ENCODE peak calls at places on chromosomes 2 and 18, in eight cellular contexts. L is psoas muscle, Q is GM23338, T is sigmoid colon, M is IMR-90, Z is tibial nerve, Y is transverse colon, I is stomach. S is an unnamed sample.

GRCh38 chr2:157216421-157216965 is 41.0 kb upstream of the GALNT5 start:
- DNase-seq in L (no peak), Q (no peak), T (no peak), M (no peak), Z (no peak), Y (no peak), I (no peak), S (no peak)

GRCh38 chr2:223760838-223761502 is 76.4 kb downstream of the AP1S3 start:
- DNase-seq in L (no peak), Q (peak; percentile 64), T (no peak), M (peak; percentile 89), Z (peak; percentile 5), Y (peak; percentile 24), I (peak; percentile 68), S (no peak)

GRCh38 chr2:74516650-74517049 is 2.4 kb downstream of the TLX2 start:
- DNase-seq in L (no peak), Q (no peak), T (no peak), M (no peak), Z (no peak), Y (no peak), I (no peak), S (no peak)

GRCh38 chr18:70659026-70659726 is 370.3 kb downstream of the SOCS6 start:
- DNase-seq in L (no peak), Q (no peak), T (no peak), M (peak; percentile 7), Z (no peak), Y (no peak), I (no peak), S (no peak)

GRCh38 chr18:712401-713134 is at the start of gene ENOSF1:
- DNase-seq in L (peak; percentile 85), Q (peak; percentile 90), T (peak; percentile 93), M (peak; percentile 58), Z (peak; percentile 69), Y (peak; percentile 93), I (peak; percentile 90), S (peak; percentile 85)

GRCh38 chr2:86189782-86190416 is 5.4 kb downstream of the IMMT start:
- DNase-seq in L (no peak), Q (no peak), T (no peak), M (no peak), Z (no peak), Y (no peak), I (no peak), S (no peak)

GRCh38 chr18:39033312-39033711 is 1467.7 kb upstream of the CELF4 start:
- DNase-seq in L (no peak), Q (no peak), T (no peak), M (no peak), Z (no peak), Y (no peak), I (no peak), S (no peak)

GRCh38 chr18:36284671-36285295 is 12.7 kb upstream of the FHOD3 start:
- DNase-seq in L (no peak), Q (peak; percentile 88), T (no peak), M (peak; percentile 74), Z (peak; percentile 76), Y (peak; percentile 37), I (no peak), S (peak; percentile 19)

GRCh38 chr2:75728614-75729419 is 18.1 kb upstream of the GCFC2 start:
- DNase-seq in L (no peak), Q (no peak), T (no peak), M (no peak), Z (no peak), Y (no peak), I (no peak), S (no peak)

GRCh38 chr2:37819228-37819627 is 105.9 kb upstream of the RMDN2 start:
- DNase-seq in L (no peak), Q (no peak), T (no peak), M (peak; percentile 97), Z (no peak), Y (no peak), I (no peak), S (no peak)

GRCh38 chr18:55585050-55585449 is 2.9 kb downstream of the TCF4 start:
- DNase-seq in L (no peak), Q (no peak), T (no peak), M (no peak), Z (no peak), Y (no peak), I (no peak), S (no peak)

GRCh38 chr2:176637497-176638166 is 368.4 kb downstream of the MTX2 start:
- DNase-seq in L (peak; percentile 73), Q (peak; percentile 74), T (peak; percentile 81), M (peak; percentile 23), Z (peak; percentile 9), Y (peak; percentile 34), I (no peak), S (peak; percentile 4)

GRCh38 chr2:133495226-133495625 is 73.0 kb downstream of the NCKAP5 start:
- DNase-seq in L (no peak), Q (no peak), T (no peak), M (no peak), Z (no peak), Y (no peak), I (no peak), S (no peak)

GRCh38 chr2:21668078-21668710 is 544.4 kb downstream of the TDRD15 start:
- DNase-seq in L (no peak), Q (no peak), T (no peak), M (no peak), Z (no peak), Y (no peak), I (no peak), S (no peak)

GRCh38 chr2:61065706-61066688 is at the start of gene SANBR:
- DNase-seq in L (peak; percentile 87), Q (peak; percentile 94), T (peak; percentile 88), M (peak; percentile 67), Z (peak; percentile 51), Y (peak; percentile 91), I (peak; percentile 90), S (peak; percentile 88)

GRCh38 chr18:21101172-21101571 is 10.4 kb downstream of the ROCK1 start:
- DNase-seq in L (no peak), Q (no peak), T (no peak), M (no peak), Z (no peak), Y (no peak), I (no peak), S (no peak)

GRCh38 chr18:21100141-21100540 is 11.5 kb downstream of the ROCK1 start:
- DNase-seq in L (no peak), Q (no peak), T (no peak), M (peak; percentile 31), Z (no peak), Y (no peak), I (no peak), S (no peak)

GRCh38 chr18:21100678-21101077 is 10.9 kb downstream of the ROCK1 start:
- DNase-seq in L (no peak), Q (peak; percentile 30), T (no peak), M (no peak), Z (no peak), Y (no peak), I (no peak), S (no peak)

GRCh38 chr18:21096760-21097159 is 14.9 kb downstream of the ROCK1 start:
- DNase-seq in L (no peak), Q (no peak), T (no peak), M (no peak), Z (no peak), Y (no peak), I (no peak), S (no peak)

GRCh38 chr18:21099442-21099841 is 12.2 kb downstream of the ROCK1 start:
- DNase-seq in L (no peak), Q (no peak), T (no peak), M (no peak), Z (no peak), Y (no peak), I (no peak), S (no peak)
- H3K4me1 ChIP-seq in L (peaks cover 48% of the 10 kb centered on the region), Q (peaks cover 8% of the 10 kb centered on the region), T (peaks cover 61% of the 10 kb centered on the region), M (peaks cover 2% of the 10 kb centered on the region), Z (no peaks in the 10 kb centered on the region), Y (peaks cover 22% of the 10 kb centered on the region), I (peaks cover 85% of the 10 kb centered on the region), S (no peaks in the 10 kb centered on the region)

GRCh38 chr2:18791172-18791797 is 201.9 kb upstream of the NT5C1B start:
- DNase-seq in L (no peak), Q (no peak), T (peak; percentile 66), M (peak; percentile 76), Z (no peak), Y (no peak), I (no peak), S (no peak)

GRCh38 chr2:18790465-18791171 is 201.2 kb upstream of the NT5C1B start:
- DNase-seq in L (no peak), Q (no peak), T (no peak), M (no peak), Z (no peak), Y (no peak), I (no peak), S (no peak)

GRCh38 chr2:18792226-18792629 is 202.9 kb upstream of the NT5C1B start:
- DNase-seq in L (no peak), Q (no peak), T (peak; percentile 64), M (no peak), Z (no peak), Y (no peak), I (no peak), S (no peak)

GRCh38 chr2:18795881-18796280 is 206.5 kb upstream of the NT5C1B start:
- DNase-seq in L (no peak), Q (no peak), T (no peak), M (peak; percentile 52), Z (no peak), Y (no peak), I (no peak), S (no peak)

GRCh38 chr2:18792684-18793083 is 203.3 kb upstream of the NT5C1B start:
- DNase-seq in L (no peak), Q (no peak), T (no peak), M (no peak), Z (no peak), Y (no peak), I (no peak), S (no peak)
- TF ChIP-seq CTCF in L (no peak), Q (no peak), T (no peak), M (no peak), Z (no peak), Y (no peak), I (no peak), S (no peak)

DNA sequence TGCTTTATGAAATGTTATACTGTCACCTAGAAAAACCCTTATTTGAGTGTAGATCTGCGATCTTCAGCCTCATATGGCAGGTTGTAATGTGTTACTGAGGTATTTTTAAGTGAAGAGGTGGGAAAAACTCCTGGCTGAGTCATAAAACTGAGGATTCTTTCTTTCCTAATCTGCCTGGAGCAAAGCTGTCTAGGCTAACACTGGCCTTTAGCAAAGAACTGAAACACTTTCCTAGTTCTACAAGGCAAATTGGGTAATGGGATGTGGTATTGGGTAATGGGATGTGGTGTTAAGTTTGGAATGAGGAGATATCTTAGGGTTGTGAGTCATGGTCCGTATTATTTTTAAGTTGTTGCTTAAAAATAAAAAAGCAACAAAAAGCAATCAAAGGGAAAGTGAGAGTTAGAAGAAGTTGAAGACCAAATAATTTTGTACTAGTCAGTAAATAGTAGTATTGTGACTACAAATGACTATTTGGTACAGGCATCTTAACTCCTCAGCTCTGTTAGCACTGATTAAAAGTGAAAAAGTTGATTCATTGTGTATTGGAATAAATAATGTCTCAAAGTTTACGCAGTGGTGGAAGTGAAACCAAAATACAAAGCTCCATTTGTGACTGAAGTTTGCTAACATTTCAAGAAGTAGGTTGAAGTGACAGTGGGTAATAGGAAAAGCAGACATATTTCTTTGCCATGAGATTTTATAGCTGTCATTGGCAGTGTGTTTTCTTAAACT is 216.8 kb downstream of the CAMKMT start:
- DNase-seq in L (no peak), Q (no peak), T (no peak), M (peak; percentile 56), Z (peak; percentile 6), Y (no peak), I (no peak), S (no peak)
- H3K4me3 ChIP-seq in L (peak overlapping the region; percentile 11), Q (no peak overlapping the region), T (no peak overlapping the region), M (no peak overlapping the region), Z (no peak overlapping the region), Y (no peak overlapping the region), I (no peak overlapping the region), S (no peak overlapping the region)

GRCh38 chr2:237732790-237733349 is 65.7 kb upstream of the RBM44 start:
- DNase-seq in L (peak; percentile 58), Q (peak; percentile 46), T (peak; percentile 71), M (no peak), Z (no peak), Y (no peak), I (no peak), S (no peak)
- H3K4me1 ChIP-seq in L (peaks cover 59% of the 10 kb centered on the region), Q (peaks cover 58% of the 10 kb centered on the region), T (peaks cover 98% of the 10 kb centered on the region), M (peaks cover 27% of the 10 kb centered on the region), Z (no peaks in the 10 kb centered on the region), Y (peaks cover 86% of the 10 kb centered on the region), I (peaks cover 97% of the 10 kb centered on the region), S (peaks cover 15% of the 10 kb centered on the region)